ENCODE peak calls at places on chromosome 22, in five cellular contexts. K, Z, D, B and P are unnamed samples.

GRCh38 chr22:47062126-47062525 is 299.7 kb downstream of the TBC1D22A start:
- DNase-seq in K (peak), Z (no peak), D (no peak), B (no peak), P (no peak)

GRCh38 chr22:33302049-33302545 is 243.9 kb upstream of the SYN3 start:
- DNase-seq in K (peak), Z (no peak), D (peak), B (no peak), P (peak)

GRCh38 chr22:23243859-23244689 is 63.8 kb downstream of the BCR start:
- DNase-seq in K (no peak), Z (no peak), D (no peak), B (no peak), P (no peak)

GRCh38 chr22:30565341-30565740 is 9.1 kb downstream of the GAL3ST1 start:
- DNase-seq in K (no peak), Z (no peak), D (no peak), B (no peak), P (no peak)

GRCh38 chr22:45686004-45686403 is 14.4 kb downstream of the ATXN10 start:
- DNase-seq in K (no peak), Z (no peak), D (no peak), B (no peak), P (no peak)

GRCh38 chr22:27987557-27987956 is 68.5 kb upstream of the PITPNB start:
- DNase-seq in K (no peak), Z (no peak), D (peak), B (no peak), P (no peak)

GRCh38 chr22:31218565-31219262 is 6.6 kb downstream of the LIMK2 start:
- DNase-seq in K (no peak), Z (no peak), D (no peak), B (no peak), P (no peak)

GRCh38 chr22:45129703-45130524 is 33.8 kb upstream of the NUP50 start:
- DNase-seq in K (no peak), Z (no peak), D (no peak), B (no peak), P (no peak)

GRCh38 chr22:23276656-23277582 is 96.6 kb downstream of the BCR start:
- DNase-seq in K (no peak), Z (no peak), D (no peak), B (no peak), P (no peak)

GRCh38 chr22:39360242-39360641 is 10.5 kb downstream of the SYNGR1 start:
- DNase-seq in K (no peak), Z (no peak), D (no peak), B (no peak), P (no peak)